ENCODE peak calls at places on chromosomes 12 and 14, in four cellular contexts. V is tibial nerve, G is breast epithelium, N is uterus. E is an unnamed sample.
A peak's percentile ranks its signal among the peaks of the same experiment; 100 is the strongest.

GRCh38 chr12:203462-204260 is 10.3 kb downstream of the SLC6A12 start:
- DNase-seq in V (no peak), G (no peak), N (no peak), E (no peak)

GRCh38 chr14:94125659-94126418 is 3.6 kb downstream of the IFI27L2 start:
- DNase-seq in V (peak; percentile 3), G (no peak), N (no peak), E (no peak)

GRCh38 chr14:27040552-27040951 is 442.7 kb upstream of the NOVA1 start:
- DNase-seq in V (no peak), G (no peak), N (no peak), E (no peak)

GRCh38 chr14:93962701-93963601 is 13.4 kb downstream of the ASB2 start:
- DNase-seq in V (no peak), G (no peak), N (no peak), E (no peak)

GRCh38 chr12:2553388-2554126 is 241.2 kb upstream of the FKBP4 start:
- DNase-seq in V (no peak), G (no peak), N (no peak), E (no peak)

GRCh38 chr12:104716183-104716571 is 241.9 kb downstream of the SLC41A2 start:
- DNase-seq in V (no peak), G (no peak), N (no peak), E (no peak)

GRCh38 chr12:5439333-5439732 is 7.4 kb downstream of the NTF3 start:
- DNase-seq in V (no peak), G (no peak), N (no peak), E (peak; percentile 49)

GRCh38 chr12:76480800-76481199 is 78.8 kb downstream of the OSBPL8 start:
- DNase-seq in V (no peak), G (no peak), N (no peak), E (no peak)

GRCh38 chr14:95136631-95137030 is 20.7 kb downstream of the DICER1 start:
- DNase-seq in V (no peak), G (no peak), N (no peak), E (peak; percentile 27)

GRCh38 chr12:123813349-123813748 is 51.2 kb downstream of the DNAH10 start:
- DNase-seq in V (no peak), G (no peak), N (no peak), E (peak; percentile 84)

GRCh38 chr12:105933671-105934665 is 204.8 kb downstream of the NUAK1 start:
- DNase-seq in V (no peak), G (no peak), N (peak; percentile 77), E (peak; percentile 98)

GRCh38 chr12:25677180-25677937 is 124.3 kb upstream of the LMNTD1 start:
- DNase-seq in V (peak; percentile 9), G (no peak), N (no peak), E (peak; percentile 58)
- TF ChIP-seq CTCF in V (peak; percentile 24), G (no peak), N (no peak), E (peak; percentile 63)

GRCh38 chr12:70606001-70606400 is 31.2 kb downstream of the PTPRB start:
- DNase-seq in V (no peak), G (no peak), N (no peak), E (no peak)
- H3K4me3 ChIP-seq in V (no peak overlapping the region), G (no peak overlapping the region), N (no peak overlapping the region), E (no peak overlapping the region)

DNA sequence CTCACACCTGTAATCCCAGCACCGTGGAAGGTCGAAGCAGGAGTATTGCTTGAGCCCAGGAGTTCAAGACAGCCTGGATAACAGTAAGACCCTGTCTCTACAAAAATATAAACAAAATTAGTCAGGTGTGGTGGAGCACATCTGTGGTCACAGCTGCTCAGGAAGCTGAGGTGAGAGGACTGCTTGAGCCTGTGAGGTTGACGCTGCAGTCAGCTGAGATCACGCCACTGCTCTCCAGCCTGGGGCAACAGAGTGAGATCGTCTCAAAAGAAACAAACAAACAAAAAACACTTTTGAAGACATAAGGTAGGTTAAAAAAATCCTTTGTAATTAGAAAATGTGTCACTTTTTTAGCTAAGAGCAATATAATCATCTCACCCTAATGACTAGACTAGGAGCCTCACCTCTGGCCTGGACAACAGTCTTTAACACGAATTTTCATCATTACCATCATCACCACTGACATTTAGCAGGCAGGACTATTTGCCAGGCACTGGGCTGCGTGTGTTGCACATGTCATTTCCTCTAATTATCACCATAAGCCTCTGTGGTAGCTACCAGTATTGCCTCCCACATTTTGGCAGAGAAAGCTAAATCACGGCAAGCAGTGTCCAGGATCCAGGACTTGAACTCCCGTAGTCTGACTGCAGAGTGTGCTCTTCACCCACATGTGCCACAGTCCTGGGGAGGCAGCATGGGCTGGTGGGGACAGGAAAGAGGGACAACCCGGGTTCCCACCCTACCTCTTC is 4.6 kb upstream of the SYCP3 start:
- DNase-seq in V (no peak), G (no peak), N (no peak), E (peak; percentile 9)
- TF ChIP-seq CTCF in V (no peak), G (no peak), N (no peak), E (no peak)

GRCh38 chr12:88970742-88971141 is 381.6 kb downstream of the DUSP6 start:
- DNase-seq in V (no peak), G (no peak), N (no peak), E (no peak)

GRCh38 chr12:88973998-88974397 is 378.3 kb downstream of the DUSP6 start:
- DNase-seq in V (no peak), G (no peak), N (no peak), E (no peak)

GRCh38 chr12:88969127-88969526 is 383.2 kb downstream of the DUSP6 start:
- DNase-seq in V (no peak), G (no peak), N (no peak), E (no peak)
- H3K4me3 ChIP-seq in V (no peak overlapping the region), G (no peak overlapping the region), N (no peak overlapping the region), E (no peak overlapping the region)

GRCh38 chr12:132163911-132164288 is 19.6 kb downstream of the NOC4L start:
- DNase-seq in V (no peak), G (no peak), N (no peak), E (no peak)
- TF ChIP-seq CTCF in V (no peak), G (no peak), N (no peak), E (peak; percentile 22)

E was measured in AG10803.